ENCODE peak calls at places on chromosomes 6 and 20, in six cellular contexts. T, I, N, L, G and V are unnamed samples.
A peak's percentile ranks its signal among the peaks of the same experiment; 100 is the strongest.

GRCh38 chr6:16683524-16684194 is 77.6 kb downstream of the ATXN1 start:
- DNase-seq in I (no peak), T (no peak), N (peak; percentile 79), L (no peak), G (no peak), V (no peak)

GRCh38 chr6:5674141-5674540 is 332.6 kb downstream of the NRN1 start:
- DNase-seq in T (no peak), I (no peak), L (no peak), G (no peak), N (no peak), V (no peak)

GRCh38 chr6:40845588-40845987 is 193.4 kb downstream of the UNC5CL start:
- DNase-seq in I (no peak), L (peak; percentile 25), G (no peak), T (no peak), N (peak; percentile 48), V (peak; percentile 28)

GRCh38 chr6:11609324-11610071 is 71.9 kb downstream of the TMEM170B start:
- DNase-seq in L (peak; percentile 29), I (no peak), G (no peak), N (no peak), T (no peak), V (no peak)

GRCh38 chr20:4794846-4795245 is 73.1 kb downstream of the PRND start:
- DNase-seq in T (no peak), G (no peak), I (no peak), N (no peak), L (no peak), V (no peak)

GRCh38 chr6:104711371-104711770 is 148.3 kb downstream of the HACE1 start:
- DNase-seq in G (no peak), T (no peak), L (no peak), I (no peak), N (peak; percentile 80), V (no peak)

GRCh38 chr20:32227316-32227715 is 19.6 kb downstream of the POFUT1 start:
- DNase-seq in T (no peak), N (no peak), L (no peak), I (no peak), G (no peak), V (no peak)

GRCh38 chr20:56989516-56989915 is 276.9 kb downstream of the BMP7 start:
- DNase-seq in N (no peak), L (no peak), T (no peak), G (no peak), I (no peak), V (no peak)

GRCh38 chr6:80319286-80319685 is 212.8 kb downstream of the BCKDHB start:
- DNase-seq in I (no peak), T (no peak), N (no peak), L (no peak), G (no peak), V (no peak)

GRCh38 chr20:24955045-24955444 is 6.0 kb downstream of the CST7 start:
- DNase-seq in T (peak; percentile 32), L (no peak), G (peak; percentile 48), N (no peak), I (no peak), V (no peak)

GRCh38 chr20:37946946-37947345 is 44.0 kb downstream of the VSTM2L start:
- DNase-seq in L (no peak), T (no peak), N (no peak), G (no peak), I (no peak), V (no peak)

GRCh38 chr6:12246900-12247299 is 43.3 kb upstream of the EDN1 start:
- DNase-seq in N (no peak), G (no peak), L (no peak), T (no peak), I (no peak), V (no peak)

GRCh38 chr20:23401051-23401450 is 20.2 kb downstream of the NAPB start:
- DNase-seq in L (no peak), N (no peak), G (no peak), T (no peak), I (no peak), V (no peak)

GRCh38 chr20:23403721-23404120 is 17.6 kb downstream of the NAPB start:
- DNase-seq in N (no peak), L (no peak), I (no peak), T (no peak), G (no peak), V (no peak)

GRCh38 chr20:23397961-23398360 is 23.3 kb downstream of the NAPB start:
- DNase-seq in I (no peak), T (no peak), N (no peak), G (no peak), L (no peak), V (no peak)

GRCh38 chr20:23396961-23397620 is 24.2 kb downstream of the NAPB start:
- DNase-seq in L (no peak), G (no peak), T (no peak), N (no peak), I (no peak), V (no peak)

DNA sequence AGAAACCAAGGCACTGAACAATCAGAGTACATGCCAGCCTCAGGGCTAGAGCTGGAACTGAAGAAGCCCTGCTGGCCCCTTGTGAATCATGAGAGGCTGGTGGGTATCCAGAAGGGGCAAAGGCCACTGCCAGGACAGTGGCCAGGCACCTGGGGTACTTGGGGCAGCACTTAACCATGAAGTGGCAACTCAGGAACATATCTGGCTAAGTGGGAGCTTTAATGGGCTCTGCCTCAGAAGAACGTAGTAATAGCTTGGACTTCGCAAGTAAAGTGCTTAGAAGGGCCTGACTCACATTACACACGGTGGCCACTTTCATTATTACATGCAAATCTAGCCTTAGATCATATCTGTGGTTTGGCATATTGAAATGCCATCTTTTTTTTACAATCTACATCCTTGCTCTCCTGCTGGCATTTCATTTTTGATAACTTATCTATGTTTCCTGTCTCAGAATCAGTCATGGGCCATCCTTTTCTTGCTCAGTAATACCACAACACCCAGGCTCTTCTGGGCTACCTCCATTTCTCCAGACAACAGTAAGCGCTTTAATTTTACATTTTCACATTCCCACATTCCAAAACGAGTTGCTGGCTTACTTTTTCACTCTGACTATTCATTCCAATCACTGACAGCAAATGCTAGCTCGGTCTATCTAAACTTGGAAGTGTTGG is 21.6 kb downstream of the NAPB start:
- DNase-seq in T (no peak), L (no peak), G (no peak), I (no peak), N (no peak), V (no peak)
- TF ChIP-seq TAF1 in T (no peak), L (no peak), G (no peak), I (no peak), N (no peak), V (no peak)

GRCh38 chr6:56953597-56954388 is 1.1 kb upstream of the BEND6 start:
- DNase-seq in L (peak; percentile 9), I (peak; percentile 29), G (peak; percentile 2), N (no peak), T (no peak), V (peak; percentile 33)
- TF ChIP-seq TAF1 in L (peak; percentile 12), I (no peak), G (peak; percentile 5), N (peak; percentile 23), T (no peak), V (peak; percentile 28)

GRCh38 chr20:2690718-2691117 is 1.9 kb upstream of the EBF4 start:
- DNase-seq in I (no peak), N (no peak), L (no peak), G (no peak), T (no peak), V (no peak)
- TF ChIP-seq TAF1 in I (no peak), N (no peak), L (no peak), G (no peak), T (no peak), V (no peak)

GRCh38 chr6:131134950-131135243 is 370 bp upstream of the AKAP7 start:
- DNase-seq in N (no peak), I (no peak), G (no peak), L (no peak), T (no peak), V (no peak)
- TF ChIP-seq TAF1 in N (no peak), I (no peak), G (no peak), L (no peak), T (no peak), V (no peak)

DNA sequence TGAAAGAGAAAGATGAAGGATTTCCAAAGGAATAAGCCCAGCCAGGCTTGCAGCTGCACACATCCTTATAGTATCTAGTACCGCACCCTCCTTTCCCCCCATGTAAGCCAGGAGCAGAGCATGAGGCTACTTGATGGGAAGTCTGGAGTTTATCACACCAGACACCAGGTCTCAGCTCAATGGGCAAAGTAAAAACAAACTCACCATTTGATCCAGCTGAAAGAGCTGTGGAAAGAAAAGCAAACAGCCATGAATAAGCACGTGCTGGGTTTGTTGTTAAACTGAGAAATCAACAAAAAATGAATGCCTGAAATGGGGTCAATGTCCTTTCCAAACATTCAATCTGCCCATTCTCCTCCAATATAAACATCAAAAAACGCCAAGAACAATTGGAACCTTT is 50.6 kb upstream of the MAP7 start:
- DNase-seq in I (no peak), T (no peak), G (no peak), L (no peak), N (no peak), V (no peak)
- TF ChIP-seq TAF1 in I (no peak), T (no peak), G (no peak), L (no peak), N (no peak), V (no peak)